ENCODE peak calls at places on chromosomes 7 and 10, in four cellular contexts. S is suprapubic skin, L is body of pancreas, M is esophagus squamous epithelium. E is an unnamed sample.

GRCh38 chr10:33441561-33441960 is 107.1 kb upstream of the NRP1 start:
- DNase-seq in S (no peak), L (no peak), M (no peak), E (no peak)

GRCh38 chr7:102916426-102916825 is 3.6 kb downstream of the LRRC17 start:
- DNase-seq in S (no peak), L (no peak), M (no peak), E (no peak)

GRCh38 chr10:110207805-110208613 is 604 bp downstream of the MXI1 start:
- DNase-seq in M (no peak), L (peak), S (no peak), E (peak)

GRCh38 chr10:11082551-11082950 is 64.9 kb downstream of the CELF2 start:
- DNase-seq in L (no peak), M (no peak), S (no peak), E (no peak)

GRCh38 chr7:130831817-130832481 is 97.9 kb upstream of the KLF14 start:
- DNase-seq in M (no peak), S (no peak), L (no peak), E (no peak)

GRCh38 chr7:70446448-70447143 is 685.3 kb upstream of the GALNT17 start:
- DNase-seq in L (no peak), M (no peak), S (no peak), E (no peak)

GRCh38 chr7:134890246-134891240 is 95.8 kb upstream of the AGBL3 start:
- DNase-seq in M (no peak), L (no peak), S (no peak), E (no peak)

GRCh38 chr7:83672157-83672556 is 23.2 kb upstream of the SEMA3E start:
- DNase-seq in M (no peak), L (no peak), S (no peak), E (no peak)

GRCh38 chr7:10707519-10707918 is 266.2 kb upstream of the PHF14 start:
- DNase-seq in S (no peak), L (no peak), M (no peak), E (no peak)

GRCh38 chr7:38329340-38329739 is 55.9 kb upstream of the TARP start:
- DNase-seq in M (no peak), L (no peak), S (no peak), E (no peak)

GRCh38 chr7:47453093-47454056 is 128.5 kb downstream of the TNS3 start:
- DNase-seq in M (no peak), L (peak), S (peak), E (no peak)

GRCh38 chr7:25496394-25497103 is 268.3 kb upstream of the NPVF start:
- DNase-seq in M (no peak), L (no peak), S (no peak), E (no peak)

GRCh38 chr7:88102686-88103085 is 117.2 kb downstream of the SRI start:
- DNase-seq in M (no peak), S (no peak), L (no peak), E (no peak)

GRCh38 chr7:27183682-27184341 is 1.2 kb downstream of the HOXA11 start:
- DNase-seq in L (no peak), M (no peak), S (peak), E (peak)

GRCh38 chr7:27185708-27186449 is 847 bp upstream of the HOXA11 start:
- DNase-seq in S (peak), L (no peak), M (no peak), E (peak)

GRCh38 chr7:27184342-27185012 is 555 bp downstream of the HOXA11 start:
- DNase-seq in L (no peak), S (peak), M (no peak), E (peak)

GRCh38 chr7:27186450-27187157 is 1.6 kb upstream of the HOXA11 start:
- DNase-seq in S (no peak), M (no peak), L (no peak), E (peak)

DNA sequence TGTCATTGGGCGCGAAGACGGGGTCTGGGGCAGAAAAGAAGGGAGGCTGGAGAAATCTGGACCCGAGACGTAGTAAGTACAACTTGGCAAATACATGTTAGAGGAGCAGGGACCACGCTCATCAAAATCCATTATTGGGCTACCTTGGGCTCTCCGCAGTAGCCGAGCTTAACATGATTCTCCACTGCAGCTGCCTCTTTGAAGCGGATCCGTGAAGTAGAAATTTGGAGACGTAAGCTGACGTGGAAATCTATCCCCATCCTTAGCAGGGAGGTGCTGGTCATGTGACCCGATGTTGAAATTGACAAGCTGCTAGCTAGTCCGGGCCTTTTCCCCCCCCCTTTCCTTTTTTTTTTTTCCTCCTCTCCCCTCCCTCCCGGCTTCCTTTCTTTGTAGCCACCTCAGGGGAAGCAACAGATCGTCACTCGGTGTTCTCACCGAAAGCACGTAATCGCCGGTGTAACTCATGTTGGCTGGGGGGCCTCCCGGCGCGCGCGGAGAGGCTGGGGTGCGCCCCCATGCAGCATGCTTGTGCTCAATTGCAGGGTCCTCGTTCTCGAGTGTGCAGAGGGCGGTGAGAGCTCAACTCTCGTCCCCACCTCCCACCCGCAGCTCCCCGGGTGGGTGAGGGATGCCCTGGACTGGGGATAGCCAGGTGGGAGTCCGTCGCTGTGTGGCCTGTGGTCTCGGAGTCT is at the start of gene HOXA11:
- DNase-seq in S (peak), M (no peak), L (no peak), E (peak)
- TF ChIP-seq POLR2A in S (no peak), M (no peak), L (no peak), E (no peak)

GRCh38 chr10:50621981-50622496 is 1.7 kb downstream of the SGMS1 start:
- DNase-seq in L (peak), S (peak), M (peak), E (peak)
- TF ChIP-seq POLR2A in L (peak), S (peak), M (no peak), E (peak)

DNA sequence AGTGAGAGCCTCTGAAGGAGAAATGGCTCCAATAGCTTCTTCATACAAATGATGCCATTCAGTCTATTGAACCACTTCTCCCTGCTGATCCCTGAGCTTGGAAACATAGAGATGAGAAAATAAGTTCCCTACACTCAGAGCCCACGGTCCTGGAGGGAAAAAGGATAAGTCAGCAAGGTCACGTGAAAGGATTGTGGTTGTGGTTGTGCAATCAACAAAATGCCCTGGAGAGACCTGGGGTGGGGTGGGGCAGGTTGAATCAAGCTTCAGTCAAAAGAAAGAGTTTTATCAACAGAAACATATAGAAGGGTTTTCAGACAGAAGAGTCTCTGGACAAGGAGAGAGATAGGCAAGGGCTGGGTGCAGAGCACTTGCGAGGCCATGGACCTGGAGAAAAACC is 30.1 kb downstream of the C10orf90 start:
- DNase-seq in L (no peak), S (no peak), M (no peak), E (no peak)
- TF ChIP-seq POLR2A in L (no peak), S (no peak), M (no peak), E (no peak)

DNA sequence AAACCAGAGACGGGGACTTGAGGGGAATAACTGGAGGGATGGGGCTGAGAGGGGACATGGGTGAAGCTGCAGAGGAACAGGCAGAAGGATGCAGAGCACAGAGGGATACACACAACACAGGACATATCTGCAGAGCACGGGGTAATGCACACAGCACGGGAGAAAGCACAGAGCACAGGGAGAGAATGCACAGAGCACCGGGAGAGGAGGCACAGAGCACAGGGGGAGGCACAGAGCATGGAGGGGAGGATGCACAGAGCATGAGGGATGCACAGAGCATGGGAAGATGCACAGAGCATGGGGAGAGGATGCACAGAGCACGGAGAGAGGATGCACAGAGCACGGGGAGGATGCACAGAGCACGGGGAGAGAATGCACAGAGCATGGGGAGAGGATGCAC is 230.2 kb downstream of the ADAM12 start:
- DNase-seq in M (no peak), L (no peak), S (no peak), E (no peak)
- TF ChIP-seq POLR2A in M (no peak), L (no peak), S (no peak), E (no peak)

GRCh38 chr7:1752771-1753562 is 82.9 kb downstream of the ELFN1 start:
- DNase-seq in L (no peak), S (no peak), M (no peak), E (peak)
- TF ChIP-seq POLR2A in L (no peak), S (no peak), M (no peak), E (no peak)

DNA sequence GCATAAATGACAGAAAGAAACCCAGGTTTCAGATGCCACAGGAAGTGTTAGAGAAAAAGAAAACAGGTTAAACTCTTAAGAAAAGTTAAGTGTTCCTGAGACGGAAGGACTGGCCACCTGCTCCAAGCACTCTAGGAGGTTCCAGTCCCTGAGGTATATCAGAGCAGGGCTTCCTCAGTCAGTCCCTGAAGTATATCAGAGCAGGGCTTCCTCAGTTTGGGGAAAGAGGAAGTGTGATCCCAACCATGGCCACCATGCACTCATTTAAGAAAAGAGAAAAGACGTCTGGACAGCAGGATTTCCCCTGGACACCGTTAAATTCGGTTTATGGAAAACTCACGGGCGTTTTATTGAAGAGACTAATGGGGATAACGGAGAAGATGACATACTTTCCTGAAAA is 133.4 kb upstream of the PFKP start:
- DNase-seq in M (no peak), L (no peak), S (no peak), E (no peak)
- TF ChIP-seq POLR2A in M (no peak), L (no peak), S (no peak), E (no peak)

DNA sequence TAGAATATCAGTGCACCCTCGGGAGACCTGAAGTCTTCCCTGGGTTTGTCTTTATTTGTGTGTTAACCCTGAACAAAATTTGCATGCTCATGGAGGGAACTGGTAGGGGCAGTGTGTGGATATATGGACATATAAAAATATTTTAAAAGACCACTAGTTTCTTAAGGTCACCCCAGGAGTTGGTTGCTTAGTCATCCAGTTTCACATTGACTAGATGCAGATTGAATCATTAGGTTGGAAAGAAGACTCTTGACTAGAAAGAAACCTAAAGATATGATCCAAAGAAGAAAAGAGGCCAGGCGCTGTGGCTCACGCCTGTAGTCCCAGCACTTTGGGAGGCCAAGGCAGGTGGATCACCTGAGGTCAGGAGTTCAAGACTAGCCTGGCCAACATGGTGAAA is 137.1 kb downstream of the KAT6B start:
- DNase-seq in M (no peak), S (no peak), L (no peak), E (no peak)
- TF ChIP-seq POLR2A in M (no peak), S (no peak), L (no peak), E (no peak)

GRCh38 chr7:151341357-151342101 is at the start of gene NUB1:
- DNase-seq in M (peak), S (peak), L (peak), E (peak)
- TF ChIP-seq POLR2A in M (peak), S (peak), L (peak), E (no peak)

GRCh38 chr10:6089334-6090219 is 743 bp downstream of the RBM17 start:
- DNase-seq in M (no peak), S (peak), L (peak), E (peak)

GRCh38 chr10:6086375-6087233 is 2.2 kb upstream of the RBM17 start:
- DNase-seq in S (peak), M (peak), L (peak), E (peak)

GRCh38 chr10:6091630-6092029 is 2.8 kb downstream of the RBM17 start:
- DNase-seq in M (no peak), L (no peak), S (no peak), E (no peak)

GRCh38 chr10:6092731-6093130 is 3.9 kb downstream of the RBM17 start:
- DNase-seq in S (no peak), L (no peak), M (no peak), E (no peak)

GRCh38 chr10:6088721-6089333 is at the start of gene RBM17:
- DNase-seq in S (peak), L (peak), M (peak), E (peak)
- TF ChIP-seq POLR2A in S (peak), L (no peak), M (peak), E (no peak)

DNA sequence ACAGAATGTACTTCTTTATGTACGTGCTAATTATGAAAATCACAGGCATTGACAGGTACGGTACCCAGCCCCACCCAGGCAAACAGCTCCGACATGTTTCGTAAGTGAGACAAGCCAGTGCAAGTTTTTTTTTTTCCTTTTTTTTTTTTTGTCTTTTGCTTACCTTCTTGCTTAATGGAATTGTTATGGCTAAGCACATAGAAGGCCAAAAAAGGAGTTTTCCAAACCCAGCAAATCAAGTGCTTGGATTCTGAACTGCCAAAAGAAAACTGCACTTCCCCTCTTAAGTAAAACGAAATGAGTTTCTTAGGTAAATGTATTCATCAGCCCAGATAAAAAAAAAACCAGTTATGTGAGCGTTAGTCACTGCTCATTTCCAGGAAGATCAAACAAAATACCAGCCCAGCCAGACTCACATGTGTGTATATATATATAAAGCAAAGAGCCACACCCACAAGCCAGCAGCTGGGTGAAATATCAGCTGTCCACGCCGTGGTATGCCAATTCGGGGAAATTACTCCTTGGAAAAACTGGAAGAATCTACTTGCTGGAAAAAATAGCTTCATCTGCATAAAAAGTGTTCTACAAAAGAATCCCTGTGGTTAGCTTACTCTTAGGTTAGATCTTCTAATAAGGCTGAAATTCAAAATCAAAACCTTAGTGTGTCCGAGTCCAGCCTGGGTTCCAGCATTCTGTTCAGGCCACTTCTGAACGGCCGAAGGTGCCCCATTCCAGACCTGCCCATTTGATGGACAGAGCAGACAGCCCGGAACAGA is 8.0 kb downstream of the KLF6 start:
- DNase-seq in S (no peak), M (no peak), L (peak), E (no peak)
- TF ChIP-seq POLR2A in S (no peak), M (no peak), L (no peak), E (no peak)

E was measured in spleen.